ENCODE peak calls at places on chromosome 18, in five cellular contexts. Y, E, G, Z and D are unnamed samples.
A peak's percentile ranks its signal among the peaks of the same experiment; 100 is the strongest.

GRCh38 chr18:13437801-13438506 is 219.4 kb downstream of the LDLRAD4 start:
- DNase-seq in Y (no peak), E (peak; percentile 62), G (no peak), Z (no peak), D (peak; percentile 87)

GRCh38 chr18:54672846-54673475 is 81.9 kb downstream of the DYNAP start:
- DNase-seq in Y (no peak), E (no peak), G (no peak), Z (no peak), D (no peak)

GRCh38 chr18:10304853-10305252 is 149.6 kb upstream of the APCDD1 start:
- DNase-seq in Y (no peak), E (no peak), G (peak; percentile 91), Z (no peak), D (no peak)

GRCh38 chr18:76721207-76721996 is 101.0 kb upstream of the ZNF236 start:
- DNase-seq in Y (no peak), E (peak; percentile 83), G (no peak), Z (no peak), D (no peak)

GRCh38 chr18:31497711-31498449 is at the start of gene DSG2:
- DNase-seq in Y (peak; percentile 74), E (no peak), G (no peak), Z (peak; percentile 73), D (no peak)

GRCh38 chr18:34358923-34359322 is 134.2 kb upstream of the NOL4 start:
- DNase-seq in Y (no peak), E (no peak), G (no peak), Z (no peak), D (no peak)

GRCh38 chr18:70046207-70046606 is 98.5 kb upstream of the CD226 start:
- DNase-seq in Y (no peak), E (no peak), G (peak; percentile 42), Z (no peak), D (no peak)

GRCh38 chr18:37251679-37252078 is 313.9 kb downstream of the CELF4 start:
- DNase-seq in Y (no peak), E (no peak), G (no peak), Z (no peak), D (no peak)

GRCh38 chr18:70182548-70182947 is 22.9 kb downstream of the RTTN start:
- DNase-seq in Y (no peak), E (no peak), G (no peak), Z (no peak), D (no peak)

GRCh38 chr18:50796495-50796894 is 23.3 kb downstream of the MRO start:
- DNase-seq in Y (no peak), E (no peak), G (no peak), Z (no peak), D (no peak)

GRCh38 chr18:29226201-29226600 is 1049.3 kb upstream of the CDH2 start:
- DNase-seq in Y (no peak), E (no peak), G (no peak), Z (no peak), D (no peak)

GRCh38 chr18:49177071-49177470 is 226.3 kb upstream of the SMAD7 start:
- DNase-seq in Y (no peak), E (no peak), G (no peak), Z (no peak), D (no peak)

GRCh38 chr18:48778344-48779011 is 172.3 kb downstream of the SMAD7 start:
- DNase-seq in Y (no peak), E (no peak), G (no peak), Z (no peak), D (no peak)

DNA sequence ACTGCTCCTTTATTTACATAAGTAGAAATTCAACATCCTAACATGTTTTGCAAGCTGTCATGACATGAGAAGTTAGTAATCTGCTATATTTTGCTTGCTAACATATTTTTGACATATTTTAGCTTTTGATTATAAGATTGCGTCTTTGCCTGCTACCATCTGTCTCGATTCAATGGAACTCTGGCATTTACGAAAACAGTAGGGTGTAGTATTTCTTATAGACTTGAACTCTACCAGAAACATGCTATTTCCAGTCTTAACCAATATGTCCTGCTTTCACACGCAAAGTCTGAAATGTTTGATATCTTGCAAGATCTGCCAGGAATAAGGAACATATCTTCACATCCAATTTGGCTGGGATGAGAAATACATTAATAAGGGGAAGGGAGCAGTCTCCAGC is 299.5 kb downstream of the ZNF521 start:
- DNase-seq in Y (no peak), E (no peak), G (no peak), Z (no peak), D (no peak)
- H3K27ac ChIP-seq in Y (no peak overlapping the region), E (no peak overlapping the region), G (no peak overlapping the region), Z (no peak overlapping the region), D (no peak overlapping the region)

GRCh38 chr18:57798713-57799373 is 4.3 kb downstream of the ATP8B1 start:
- DNase-seq in Y (no peak), E (no peak), G (no peak), Z (no peak), D (no peak)
- H3K4me1 ChIP-seq in Y (peaks cover 12% of the 10 kb centered on the region), E (peaks cover 9% of the 10 kb centered on the region), G (peaks cover 11% of the 10 kb centered on the region), Z (peaks cover 5% of the 10 kb centered on the region), D (peaks cover 10% of the 10 kb centered on the region)

GRCh38 chr18:57432765-57433400 is 2.3 kb upstream of the ONECUT2 start:
- DNase-seq in Y (no peak), E (no peak), G (no peak), Z (no peak), D (no peak)
- H3K9me3 ChIP-seq in Y (no peaks in the 10 kb centered on the region), E (no peaks in the 10 kb centered on the region), G (no peaks in the 10 kb centered on the region), Z (peaks cover 4% of the 10 kb centered on the region), D (peaks cover 23% of the 10 kb centered on the region)

DNA sequence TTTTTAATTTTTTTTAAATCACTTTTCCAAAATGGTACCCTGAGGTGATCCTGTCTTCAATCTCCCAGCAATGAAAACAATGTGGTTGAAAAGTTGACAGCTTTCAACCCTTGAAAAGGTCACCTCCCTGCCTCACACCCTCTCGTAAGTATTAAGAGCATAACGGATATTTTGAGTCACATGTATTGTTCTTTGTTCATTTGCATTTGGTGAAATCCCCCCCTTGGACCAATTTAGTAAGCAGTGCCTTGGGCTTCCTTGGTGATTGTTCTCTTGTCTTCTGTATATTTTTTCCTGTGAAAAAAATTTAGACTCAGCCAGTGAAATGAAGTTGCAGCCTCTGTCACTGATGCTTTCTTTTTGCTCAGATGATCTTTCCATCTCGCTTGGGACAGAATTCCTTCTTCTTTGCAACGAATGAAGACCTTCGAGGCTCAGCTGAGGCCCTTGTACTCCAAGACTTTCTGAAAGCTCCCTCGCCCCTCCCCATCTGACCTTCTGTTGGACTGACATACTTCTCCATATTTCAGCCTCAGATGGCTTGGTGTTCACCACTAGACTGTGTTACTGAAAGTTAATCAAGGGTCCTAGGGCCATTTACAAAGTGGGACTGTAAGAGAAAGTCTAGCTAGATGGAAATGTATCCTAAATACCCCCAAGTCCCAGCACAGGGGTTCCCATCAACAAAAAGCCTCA is 158.4 kb downstream of the BCL2 start:
- DNase-seq in Y (no peak), E (peak; percentile 73), G (no peak), Z (no peak), D (peak; percentile 72)
- H3K27ac ChIP-seq in Y (peak overlapping the region; percentile 76), E (peak overlapping the region; percentile 97), G (no peak overlapping the region), Z (peak overlapping the region; percentile 88), D (peak overlapping the region; percentile 100)

GRCh38 chr18:8611916-8612576 is 2.8 kb downstream of the RAB12 start:
- DNase-seq in Y (no peak), E (no peak), G (no peak), Z (no peak), D (no peak)
- H3K4me1 ChIP-seq in Y (peaks cover 60% of the 10 kb centered on the region), E (peaks cover 55% of the 10 kb centered on the region), G (peaks cover 13% of the 10 kb centered on the region), Z (peaks cover 4% of the 10 kb centered on the region), D (peaks cover 48% of the 10 kb centered on the region)